ENCODE peak calls at places on chromosome 12, in four cellular contexts. U, Y, I and V are unnamed samples.

GRCh38 chr12:6958609-6959375 is 7.6 kb downstream of the PTPN6 start:
- DNase-seq in U (peak; percentile 52), Y (peak; percentile 84), I (no peak), V (peak; percentile 72)

GRCh38 chr12:50251619-50252300 is 31.6 kb downstream of the LIMA1 start:
- DNase-seq in U (no peak), Y (no peak), I (peak; percentile 76), V (no peak)

GRCh38 chr12:25924535-25925001 is 33.9 kb upstream of the RASSF8 start:
- DNase-seq in U (no peak), Y (no peak), I (peak; percentile 25), V (no peak)

GRCh38 chr12:77133566-77133965 is 68.2 kb upstream of the E2F7 start:
- DNase-seq in U (peak; percentile 16), Y (no peak), I (peak; percentile 68), V (no peak)

GRCh38 chr12:25957898-25958253 is 606 bp upstream of the RASSF8 start:
- DNase-seq in U (no peak), Y (peak; percentile 4), I (peak; percentile 70), V (no peak)

GRCh38 chr12:42565633-42566032 is 23.9 kb downstream of the PRICKLE1 start:
- DNase-seq in U (no peak), Y (no peak), I (no peak), V (no peak)

GRCh38 chr12:93174048-93174447 is 203.7 kb upstream of the NUDT4 start:
- DNase-seq in U (no peak), Y (no peak), I (peak; percentile 93), V (no peak)

GRCh38 chr12:74897425-74898211 is 312.0 kb downstream of the KCNC2 start:
- DNase-seq in U (peak; percentile 5), Y (no peak), I (no peak), V (no peak)

GRCh38 chr12:14239350-14239934 is 126.0 kb upstream of the ATF7IP start:
- DNase-seq in U (no peak), Y (no peak), I (peak; percentile 74), V (no peak)

GRCh38 chr12:132311201-132311915 is 18.0 kb downstream of the GALNT9 start:
- DNase-seq in U (no peak), Y (no peak), I (no peak), V (no peak)

GRCh38 chr12:12365442-12365802 is 8.5 kb downstream of the BORCS5 start:
- DNase-seq in U (no peak), Y (no peak), I (no peak), V (no peak)

GRCh38 chr12:1595690-1596347 is 1.4 kb upstream of the FBXL14 start:
- DNase-seq in U (peak; percentile 34), Y (no peak), I (no peak), V (no peak)

GRCh38 chr12:1797011-1797901 is 23.1 kb upstream of the LRTM2 start:
- DNase-seq in U (peak; percentile 60), Y (peak; percentile 35), I (no peak), V (peak; percentile 81)

GRCh38 chr12:129660961-129661360 is 242.9 kb downstream of the TMEM132D start:
- DNase-seq in U (no peak), Y (no peak), I (no peak), V (no peak)